ENCODE peak calls at places on chromosome 3, in nine cellular contexts. One of them, this sample, is unnamed.

GRCh38 chr3:68378631-68379030 is 553.7 kb downstream of the TAFA4 start:
- DNase-seq in lower leg skin: no peak
- DNase-seq in choroid plexus epithelial cell: no peak
- DNase-seq in mesendoderm: no peak
- DNase-seq in cardiac muscle cell: no peak
- DNase-seq in ovary: no peak
- DNase-seq in GM23338: no peak
- DNase-seq in AG04450: no peak
- DNase-seq in neuronal stem cell: no peak
- DNase-seq in this sample: no peak

GRCh38 chr3:58173670-58174472 is 36.9 kb downstream of the DNASE1L3 start:
- DNase-seq in ovary: no peak
- DNase-seq in lower leg skin: no peak
- DNase-seq in choroid plexus epithelial cell: peak; percentile 44
- DNase-seq in AG04450: no peak
- DNase-seq in neuronal stem cell: no peak
- DNase-seq in GM23338: peak; percentile 77
- DNase-seq in mesendoderm: peak; percentile 71
- DNase-seq in cardiac muscle cell: peak; percentile 68
- DNase-seq in this sample: no peak

GRCh38 chr3:48765376-48765775 is 48.4 kb upstream of the IP6K2 start:
- DNase-seq in GM23338: peak; percentile 15
- DNase-seq in choroid plexus epithelial cell: peak; percentile 33
- DNase-seq in mesendoderm: peak; percentile 7
- DNase-seq in ovary: no peak
- DNase-seq in neuronal stem cell: no peak
- DNase-seq in cardiac muscle cell: no peak
- DNase-seq in AG04450: no peak
- DNase-seq in lower leg skin: no peak
- DNase-seq in this sample: no peak

GRCh38 chr3:176514297-176514696 is 683.0 kb downstream of the TBL1XR1 start:
- DNase-seq in AG04450: no peak
- DNase-seq in GM23338: peak; percentile 97
- DNase-seq in neuronal stem cell: peak; percentile 27
- DNase-seq in choroid plexus epithelial cell: peak; percentile 73
- DNase-seq in cardiac muscle cell: peak; percentile 9
- DNase-seq in ovary: no peak
- DNase-seq in mesendoderm: peak; percentile 89
- DNase-seq in lower leg skin: no peak
- DNase-seq in this sample: peak; percentile 18

GRCh38 chr3:196141866-196142673 is 60.2 kb upstream of the TFRC start:
- DNase-seq in GM23338: no peak
- DNase-seq in neuronal stem cell: no peak
- DNase-seq in AG04450: no peak
- DNase-seq in choroid plexus epithelial cell: no peak
- DNase-seq in lower leg skin: peak; percentile 44
- DNase-seq in ovary: no peak
- DNase-seq in cardiac muscle cell: no peak
- DNase-seq in mesendoderm: no peak
- DNase-seq in this sample: no peak

GRCh38 chr3:52385157-52385556 is 59.7 kb downstream of the SEMA3G start:
- DNase-seq in neuronal stem cell: peak; percentile 66
- DNase-seq in AG04450: no peak
- DNase-seq in lower leg skin: no peak
- DNase-seq in choroid plexus epithelial cell: peak; percentile 57
- DNase-seq in ovary: no peak
- DNase-seq in mesendoderm: peak; percentile 94
- DNase-seq in GM23338: peak; percentile 96
- DNase-seq in cardiac muscle cell: peak; percentile 69
- DNase-seq in this sample: no peak

GRCh38 chr3:119292666-119293065 is 1.5 kb upstream of the ARHGAP31 start:
- DNase-seq in cardiac muscle cell: no peak
- DNase-seq in choroid plexus epithelial cell: no peak
- DNase-seq in mesendoderm: no peak
- DNase-seq in neuronal stem cell: no peak
- DNase-seq in lower leg skin: no peak
- DNase-seq in ovary: no peak
- DNase-seq in GM23338: no peak
- DNase-seq in AG04450: no peak
- DNase-seq in this sample: no peak

GRCh38 chr3:167837430-167837829 is 101.9 kb downstream of the SERPINI1 start:
- DNase-seq in lower leg skin: no peak
- DNase-seq in neuronal stem cell: no peak
- DNase-seq in cardiac muscle cell: no peak
- DNase-seq in mesendoderm: no peak
- DNase-seq in GM23338: no peak
- DNase-seq in AG04450: no peak
- DNase-seq in choroid plexus epithelial cell: peak; percentile 5
- DNase-seq in ovary: no peak
- DNase-seq in this sample: no peak

GRCh38 chr3:142646020-142646783 is 50.0 kb downstream of the PLS1 start:
- DNase-seq in neuronal stem cell: no peak
- DNase-seq in cardiac muscle cell: no peak
- DNase-seq in mesendoderm: no peak
- DNase-seq in lower leg skin: no peak
- DNase-seq in choroid plexus epithelial cell: no peak
- DNase-seq in ovary: no peak
- DNase-seq in AG04450: no peak
- DNase-seq in GM23338: no peak
- DNase-seq in this sample: no peak

GRCh38 chr3:18946524-18946923 is 201.8 kb upstream of the KCNH8 start:
- DNase-seq in mesendoderm: peak; percentile 84
- DNase-seq in cardiac muscle cell: peak; percentile 1
- DNase-seq in AG04450: no peak
- DNase-seq in ovary: no peak
- DNase-seq in GM23338: peak; percentile 48
- DNase-seq in choroid plexus epithelial cell: no peak
- DNase-seq in neuronal stem cell: peak; percentile 1
- DNase-seq in lower leg skin: no peak
- DNase-seq in this sample: no peak

GRCh38 chr3:110878692-110879091 is 192.9 kb upstream of the NECTIN3 start:
- DNase-seq in neuronal stem cell: no peak
- DNase-seq in ovary: no peak
- DNase-seq in AG04450: no peak
- DNase-seq in lower leg skin: no peak
- DNase-seq in mesendoderm: no peak
- DNase-seq in GM23338: no peak
- DNase-seq in choroid plexus epithelial cell: peak; percentile 4
- DNase-seq in cardiac muscle cell: peak; percentile 24
- DNase-seq in this sample: no peak

GRCh38 chr3:24857945-24858344 is 363.3 kb upstream of the THRB start:
- DNase-seq in neuronal stem cell: no peak
- DNase-seq in ovary: no peak
- DNase-seq in AG04450: no peak
- DNase-seq in lower leg skin: no peak
- DNase-seq in cardiac muscle cell: no peak
- DNase-seq in choroid plexus epithelial cell: no peak
- DNase-seq in mesendoderm: no peak
- DNase-seq in GM23338: no peak
- DNase-seq in this sample: no peak

GRCh38 chr3:49930922-49931321 is 1.3 kb upstream of the MON1A start:
- DNase-seq in GM23338: peak; percentile 94
- DNase-seq in lower leg skin: no peak
- DNase-seq in AG04450: no peak
- DNase-seq in mesendoderm: peak; percentile 93
- DNase-seq in neuronal stem cell: peak; percentile 56
- DNase-seq in ovary: no peak
- DNase-seq in cardiac muscle cell: peak; percentile 81
- DNase-seq in choroid plexus epithelial cell: no peak
- DNase-seq in this sample: no peak

GRCh38 chr3:72810659-72811434 is 37.4 kb downstream of the SHQ1 start:
- DNase-seq in ovary: no peak
- DNase-seq in choroid plexus epithelial cell: no peak
- DNase-seq in GM23338: no peak
- DNase-seq in AG04450: no peak
- DNase-seq in cardiac muscle cell: no peak
- DNase-seq in lower leg skin: no peak
- DNase-seq in mesendoderm: no peak
- DNase-seq in neuronal stem cell: no peak
- DNase-seq in this sample: no peak

GRCh38 chr3:138349926-138350665 is 1.7 kb downstream of the MRAS start:
- DNase-seq in GM23338: no peak
- DNase-seq in mesendoderm: no peak
- DNase-seq in AG04450: no peak
- DNase-seq in lower leg skin: no peak
- DNase-seq in ovary: peak; percentile 59
- DNase-seq in neuronal stem cell: no peak
- DNase-seq in choroid plexus epithelial cell: peak; percentile 52
- DNase-seq in cardiac muscle cell: no peak
- DNase-seq in this sample: no peak

GRCh38 chr3:61081554-61081953 is 169.7 kb downstream of the FHIT start:
- DNase-seq in mesendoderm: no peak
- DNase-seq in cardiac muscle cell: no peak
- DNase-seq in AG04450: no peak
- DNase-seq in GM23338: no peak
- DNase-seq in neuronal stem cell: no peak
- DNase-seq in ovary: no peak
- DNase-seq in lower leg skin: no peak
- DNase-seq in choroid plexus epithelial cell: no peak
- DNase-seq in this sample: no peak

GRCh38 chr3:61077551-61077950 is 173.7 kb downstream of the FHIT start:
- DNase-seq in choroid plexus epithelial cell: no peak
- DNase-seq in neuronal stem cell: no peak
- DNase-seq in lower leg skin: no peak
- DNase-seq in mesendoderm: peak; percentile 92
- DNase-seq in ovary: no peak
- DNase-seq in cardiac muscle cell: no peak
- DNase-seq in AG04450: no peak
- DNase-seq in GM23338: no peak
- DNase-seq in this sample: no peak

GRCh38 chr3:61073532-61073931 is 177.7 kb downstream of the FHIT start:
- DNase-seq in lower leg skin: no peak
- DNase-seq in mesendoderm: no peak
- DNase-seq in cardiac muscle cell: no peak
- DNase-seq in choroid plexus epithelial cell: no peak
- DNase-seq in AG04450: no peak
- DNase-seq in ovary: no peak
- DNase-seq in neuronal stem cell: no peak
- DNase-seq in GM23338: no peak
- DNase-seq in this sample: no peak

GRCh38 chr3:61080737-61081445 is 170.4 kb downstream of the FHIT start:
- DNase-seq in neuronal stem cell: peak; percentile 36
- DNase-seq in AG04450: no peak
- DNase-seq in choroid plexus epithelial cell: no peak
- DNase-seq in mesendoderm: peak; percentile 18
- DNase-seq in GM23338: peak; percentile 21
- DNase-seq in ovary: no peak
- DNase-seq in cardiac muscle cell: no peak
- DNase-seq in lower leg skin: no peak
- DNase-seq in this sample: no peak

DNA sequence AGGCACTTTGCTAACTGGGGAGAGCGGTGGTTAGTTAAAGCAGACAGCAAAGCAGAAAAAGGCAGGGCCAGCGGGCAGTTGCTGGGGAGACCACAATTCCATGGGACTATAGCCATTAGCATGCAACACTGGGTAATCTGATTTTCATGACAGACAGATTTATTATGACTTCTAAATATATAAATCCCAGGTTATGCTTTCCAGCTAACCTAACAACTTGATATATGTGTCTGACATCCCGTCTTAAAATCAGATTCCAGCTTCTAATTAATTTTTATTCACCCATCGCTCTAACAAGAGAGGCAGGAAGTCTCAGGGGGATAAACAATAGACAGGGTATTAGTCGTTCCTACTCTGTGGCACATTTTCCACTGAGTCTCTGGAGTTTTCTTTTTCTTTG is 173.2 kb downstream of the FHIT start:
- DNase-seq in ovary: no peak
- DNase-seq in AG04450: no peak
- DNase-seq in neuronal stem cell: peak; percentile 8
- DNase-seq in cardiac muscle cell: no peak
- DNase-seq in choroid plexus epithelial cell: no peak
- DNase-seq in GM23338: no peak
- DNase-seq in mesendoderm: no peak
- DNase-seq in lower leg skin: no peak
- DNase-seq in this sample: no peak
- H3K4me3 ChIP-seq in ovary: no peak overlapping the region
- H3K4me3 ChIP-seq in AG04450: no peak overlapping the region
- H3K4me3 ChIP-seq in neuronal stem cell: no peak overlapping the region
- H3K4me3 ChIP-seq in cardiac muscle cell: no peak overlapping the region
- H3K4me3 ChIP-seq in choroid plexus epithelial cell: no peak overlapping the region
- H3K4me3 ChIP-seq in GM23338: no peak overlapping the region
- H3K4me3 ChIP-seq in mesendoderm: no peak overlapping the region
- H3K4me3 ChIP-seq in lower leg skin: no peak overlapping the region
- H3K4me3 ChIP-seq in this sample: no peak overlapping the region

DNA sequence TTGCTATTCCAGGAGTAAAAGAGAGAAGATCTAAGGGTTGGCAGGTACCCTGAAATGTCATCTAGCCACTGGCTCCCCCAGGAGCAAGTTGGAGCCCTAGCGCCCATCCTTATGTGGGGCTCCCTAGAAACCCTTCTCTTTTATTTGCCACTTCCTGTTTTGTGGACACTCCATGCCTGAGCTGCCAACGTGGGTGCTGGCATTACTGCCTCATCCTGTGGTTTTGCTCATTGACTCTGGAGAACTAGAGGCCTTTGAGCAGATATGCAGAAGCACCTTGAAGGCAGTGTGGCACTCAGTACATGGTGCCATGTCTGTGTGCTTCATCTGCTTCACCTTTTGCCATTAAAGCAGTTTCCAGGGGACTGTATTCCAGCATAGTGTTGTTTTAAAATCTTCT is 8.1 kb downstream of the EDEM1 start:
- DNase-seq in GM23338: no peak
- DNase-seq in cardiac muscle cell: no peak
- DNase-seq in AG04450: no peak
- DNase-seq in ovary: no peak
- DNase-seq in mesendoderm: no peak
- DNase-seq in choroid plexus epithelial cell: no peak
- DNase-seq in lower leg skin: no peak
- DNase-seq in neuronal stem cell: no peak
- DNase-seq in this sample: no peak
- H3K4me3 ChIP-seq in GM23338: no peak overlapping the region
- H3K4me3 ChIP-seq in cardiac muscle cell: no peak overlapping the region
- H3K4me3 ChIP-seq in AG04450: no peak overlapping the region
- H3K4me3 ChIP-seq in ovary: no peak overlapping the region
- H3K4me3 ChIP-seq in mesendoderm: no peak overlapping the region
- H3K4me3 ChIP-seq in choroid plexus epithelial cell: no peak overlapping the region
- H3K4me3 ChIP-seq in lower leg skin: no peak overlapping the region
- H3K4me3 ChIP-seq in neuronal stem cell: no peak overlapping the region
- H3K4me3 ChIP-seq in this sample: no peak overlapping the region

GRCh38 chr3:169144691-169145090 is 518.8 kb downstream of the MECOM start:
- DNase-seq in AG04450: no peak
- DNase-seq in lower leg skin: no peak
- DNase-seq in choroid plexus epithelial cell: no peak
- DNase-seq in mesendoderm: no peak
- DNase-seq in neuronal stem cell: no peak
- DNase-seq in ovary: no peak
- DNase-seq in GM23338: no peak
- DNase-seq in cardiac muscle cell: no peak
- DNase-seq in this sample: no peak
- H3K4me3 ChIP-seq in AG04450: peak overlapping the region; percentile 76
- H3K4me3 ChIP-seq in lower leg skin: no peak overlapping the region
- H3K4me3 ChIP-seq in choroid plexus epithelial cell: peak overlapping the region; percentile 77
- H3K4me3 ChIP-seq in mesendoderm: no peak overlapping the region
- H3K4me3 ChIP-seq in neuronal stem cell: no peak overlapping the region
- H3K4me3 ChIP-seq in ovary: no peak overlapping the region
- H3K4me3 ChIP-seq in GM23338: no peak overlapping the region
- H3K4me3 ChIP-seq in cardiac muscle cell: no peak overlapping the region
- H3K4me3 ChIP-seq in this sample: no peak overlapping the region

DNA sequence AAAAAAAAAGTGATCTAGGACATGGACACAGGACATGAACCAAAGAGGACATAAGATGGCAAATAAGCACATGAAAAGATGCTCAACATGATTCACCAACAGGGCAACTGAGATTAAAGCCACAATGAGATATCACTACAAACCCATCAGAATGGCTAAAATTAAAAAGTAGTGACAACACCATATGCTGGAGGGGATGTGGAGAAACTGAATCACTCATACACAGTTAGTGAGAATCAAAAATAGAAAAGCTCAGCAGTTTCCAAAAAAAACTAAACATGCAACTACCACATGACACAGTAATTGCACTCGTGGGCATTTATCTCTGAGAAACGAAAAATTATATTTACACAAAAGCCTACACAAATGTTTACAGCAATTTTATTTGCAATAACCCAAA is 27.9 kb upstream of the ACKR4 start:
- DNase-seq in AG04450: no peak
- DNase-seq in choroid plexus epithelial cell: no peak
- DNase-seq in GM23338: no peak
- DNase-seq in ovary: no peak
- DNase-seq in lower leg skin: no peak
- DNase-seq in cardiac muscle cell: no peak
- DNase-seq in mesendoderm: no peak
- DNase-seq in neuronal stem cell: no peak
- DNase-seq in this sample: no peak
- H3K4me3 ChIP-seq in AG04450: no peak overlapping the region
- H3K4me3 ChIP-seq in choroid plexus epithelial cell: no peak overlapping the region
- H3K4me3 ChIP-seq in GM23338: no peak overlapping the region
- H3K4me3 ChIP-seq in ovary: no peak overlapping the region
- H3K4me3 ChIP-seq in lower leg skin: no peak overlapping the region
- H3K4me3 ChIP-seq in cardiac muscle cell: no peak overlapping the region
- H3K4me3 ChIP-seq in mesendoderm: no peak overlapping the region
- H3K4me3 ChIP-seq in neuronal stem cell: no peak overlapping the region
- H3K4me3 ChIP-seq in this sample: no peak overlapping the region

This sample was measured in skeletal muscle cell.